ENCODE peak calls at places on chromosomes 6 and 20, in four cellular contexts. U is adipocyte, Y is hepatocyte, Q is GM12878. C is an unnamed sample. For H3K4me1, the result is how much of the 10 kb centered on the place peaks cover.

GRCh38 chr6:47865206-47865605 is 83.4 kb downstream of the OPN5 start:
- DNase-seq in Y (no peak), U (no peak), Q (no peak), C (no peak)

GRCh38 chr6:148776321-148776966 is 29.6 kb downstream of the UST start:
- DNase-seq in Y (no peak), Q (no peak), U (peak), C (peak)

GRCh38 chr6:119028106-119028505 is 50.4 kb downstream of the FAM184A start:
- DNase-seq in Y (no peak), Q (no peak), U (no peak), C (no peak)

GRCh38 chr6:106927531-106928398 is 46.8 kb downstream of the CD24 start:
- DNase-seq in Y (peak), U (peak), Q (no peak), C (peak)

GRCh38 chr6:35552285-35552917 is 39.7 kb upstream of the TULP1 start:
- DNase-seq in Y (peak), Q (peak), U (no peak), C (no peak)

GRCh38 chr20:54221383-54221782 is 13.5 kb downstream of the PFDN4 start:
- DNase-seq in Y (no peak), U (no peak), Q (no peak), C (no peak)

GRCh38 chr6:160461641-160462040 is 113.5 kb downstream of the SLC22A3 start:
- DNase-seq in Y (no peak), Q (no peak), U (no peak), C (peak)

GRCh38 chr6:156427345-156427744 is 349.8 kb upstream of the ARID1B start:
- DNase-seq in Q (no peak), Y (peak), U (peak), C (peak)

GRCh38 chr20:17227669-17228623 is 1.1 kb downstream of the PCSK2 start:
- DNase-seq in U (peak), Y (peak), Q (no peak), C (peak)

GRCh38 chr20:59693587-59693986 is 89.2 kb downstream of the PHACTR3 start:
- DNase-seq in U (no peak), Q (no peak), Y (no peak), C (no peak)

GRCh38 chr20:37760322-37760721 is 66.5 kb downstream of the CTNNBL1 start:
- DNase-seq in Q (no peak), Y (no peak), U (no peak), C (no peak)

GRCh38 chr20:991850-992249 is 10.3 kb downstream of the RSPO4 start:
- DNase-seq in U (no peak), Y (no peak), Q (no peak), C (no peak)

GRCh38 chr6:2476376-2476775 is 231.0 kb upstream of the GMDS start:
- DNase-seq in Y (peak), U (peak), Q (no peak), C (peak)

GRCh38 chr20:51169813-51170212 is 146.9 kb upstream of the KCNG1 start:
- DNase-seq in U (no peak), Y (no peak), Q (no peak), C (no peak)

GRCh38 chr20:7161690-7162089 is 394.2 kb downstream of the BMP2 start:
- DNase-seq in Y (peak), Q (no peak), U (no peak), C (peak)

GRCh38 chr6:148935705-148936306 is 189.0 kb downstream of the UST start:
- DNase-seq in Y (no peak), U (peak), Q (no peak), C (peak)

GRCh38 chr6:153962548-153962947 is 76.5 kb upstream of the OPRM1 start:
- DNase-seq in Y (no peak), Q (no peak), U (no peak), C (no peak)

GRCh38 chr6:105067329-105067728 is 110.4 kb downstream of the LIN28B start:
- DNase-seq in U (no peak), Q (no peak), Y (no peak), C (no peak)

GRCh38 chr6:167649486-167649885 is 177.2 kb upstream of the AFDN start:
- DNase-seq in Y (no peak), U (no peak), Q (no peak), C (no peak)

GRCh38 chr20:18692453-18692852 is 104.6 kb downstream of the DTD1 start:
- DNase-seq in U (no peak), Q (no peak), Y (no peak), C (no peak)

GRCh38 chr6:116381000-116381399 is 10.3 kb downstream of the DSE start:
- DNase-seq in Y (no peak), U (no peak), Q (no peak), C (peak)

GRCh38 chr6:154511735-154512097 is 1.2 kb upstream of the CNKSR3 start:
- DNase-seq in Q (no peak), Y (no peak), U (no peak), C (no peak)

GRCh38 chr6:142718667-142719191 is 226.2 kb downstream of the HIVEP2 start:
- DNase-seq in Y (no peak), U (no peak), Q (no peak), C (no peak)

DNA sequence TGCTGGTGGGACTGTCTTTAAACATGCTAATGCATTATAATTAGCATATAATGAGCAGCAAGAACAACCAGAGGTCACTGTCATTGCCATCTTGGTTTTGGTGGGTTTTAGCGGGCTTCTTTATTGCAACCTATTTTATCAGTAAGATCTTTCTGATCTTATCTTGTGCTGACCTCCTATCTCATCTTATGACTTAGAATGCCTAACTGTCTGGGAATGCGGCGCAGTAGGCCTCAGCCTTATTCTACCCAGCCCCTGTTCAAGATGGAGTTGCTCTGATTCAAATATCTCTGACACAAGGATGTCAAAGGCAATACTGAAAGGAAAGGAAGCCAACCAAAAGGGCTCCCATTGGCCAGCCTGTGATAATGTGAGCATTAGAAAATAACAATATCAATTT is 29.8 kb upstream of the SEC63 start:
- DNase-seq in U (no peak), Q (no peak), Y (no peak), C (no peak)
- H3K4me1 ChIP-seq in U (under half), Q (under half), Y (under half), C (under half)

GRCh38 chr6:4717856-4718255 is 58.3 kb upstream of the CDYL start:
- DNase-seq in Q (no peak), Y (no peak), U (no peak), C (no peak)
- H3K4me1 ChIP-seq in Q (under half), Y (under half), U (under half), C (under half)

GRCh38 chr6:45956663-45957062 is 59.0 kb downstream of the CLIC5 start:
- DNase-seq in Y (no peak), Q (no peak), U (no peak), C (no peak)
- H3K4me1 ChIP-seq in Y (under half), Q (under half), U (under half), C (under half)

GRCh38 chr6:33320315-33321181 is 3.0 kb upstream of the ZBTB22 start:
- DNase-seq in Q (no peak), U (peak), Y (peak), C (peak)
- H3K4me1 ChIP-seq in Q (under half), U (half or more), Y (under half), C (under half)

DNA sequence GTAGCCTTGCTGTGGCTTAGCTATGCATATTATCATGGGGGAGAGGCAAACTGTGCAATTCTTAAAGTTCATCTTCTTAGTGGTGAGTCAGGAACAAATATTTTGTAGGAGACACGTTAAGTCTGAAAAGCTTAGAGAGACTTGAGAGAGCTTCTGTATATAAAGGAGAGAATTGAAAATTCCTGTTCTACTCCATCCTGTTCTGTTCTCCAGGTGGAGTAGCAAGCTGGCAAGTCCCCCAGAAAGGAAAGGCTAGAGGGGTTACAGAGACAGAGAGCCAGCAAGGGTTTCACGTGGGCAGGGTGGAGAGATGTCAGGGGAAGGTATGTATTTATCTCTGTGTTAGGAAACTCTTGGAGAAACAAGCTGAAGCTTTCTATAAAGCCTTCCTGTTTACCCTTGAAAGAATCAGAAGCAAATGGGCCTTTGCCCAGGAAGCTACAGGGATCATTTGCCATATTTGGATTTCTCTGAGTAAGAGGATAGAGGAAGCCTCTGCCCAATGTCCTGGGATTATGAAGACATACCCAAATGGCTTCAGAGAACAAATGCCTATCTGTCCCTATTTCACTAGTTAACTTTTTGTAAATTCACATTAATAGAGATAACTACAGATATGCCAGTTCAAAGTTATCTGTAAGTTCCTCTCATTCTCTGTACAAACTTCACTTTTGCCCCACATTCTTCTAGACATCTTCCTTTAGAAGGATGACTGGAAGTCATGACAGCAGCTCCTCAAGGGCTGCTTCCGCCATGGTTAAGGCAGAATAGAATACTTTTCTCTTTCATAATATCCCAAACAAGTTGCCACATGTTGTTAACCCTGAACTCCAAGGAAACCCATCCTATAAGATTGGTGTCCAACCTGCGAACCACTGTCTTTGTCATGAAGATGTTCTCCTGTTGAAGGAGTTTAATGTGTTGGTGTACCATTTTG is 126.7 kb upstream of the NEDD9 start:
- DNase-seq in U (peak), Q (no peak), Y (peak), C (no peak)
- H3K4me1 ChIP-seq in U (under half), Q (under half), Y (under half), C (under half)

DNA sequence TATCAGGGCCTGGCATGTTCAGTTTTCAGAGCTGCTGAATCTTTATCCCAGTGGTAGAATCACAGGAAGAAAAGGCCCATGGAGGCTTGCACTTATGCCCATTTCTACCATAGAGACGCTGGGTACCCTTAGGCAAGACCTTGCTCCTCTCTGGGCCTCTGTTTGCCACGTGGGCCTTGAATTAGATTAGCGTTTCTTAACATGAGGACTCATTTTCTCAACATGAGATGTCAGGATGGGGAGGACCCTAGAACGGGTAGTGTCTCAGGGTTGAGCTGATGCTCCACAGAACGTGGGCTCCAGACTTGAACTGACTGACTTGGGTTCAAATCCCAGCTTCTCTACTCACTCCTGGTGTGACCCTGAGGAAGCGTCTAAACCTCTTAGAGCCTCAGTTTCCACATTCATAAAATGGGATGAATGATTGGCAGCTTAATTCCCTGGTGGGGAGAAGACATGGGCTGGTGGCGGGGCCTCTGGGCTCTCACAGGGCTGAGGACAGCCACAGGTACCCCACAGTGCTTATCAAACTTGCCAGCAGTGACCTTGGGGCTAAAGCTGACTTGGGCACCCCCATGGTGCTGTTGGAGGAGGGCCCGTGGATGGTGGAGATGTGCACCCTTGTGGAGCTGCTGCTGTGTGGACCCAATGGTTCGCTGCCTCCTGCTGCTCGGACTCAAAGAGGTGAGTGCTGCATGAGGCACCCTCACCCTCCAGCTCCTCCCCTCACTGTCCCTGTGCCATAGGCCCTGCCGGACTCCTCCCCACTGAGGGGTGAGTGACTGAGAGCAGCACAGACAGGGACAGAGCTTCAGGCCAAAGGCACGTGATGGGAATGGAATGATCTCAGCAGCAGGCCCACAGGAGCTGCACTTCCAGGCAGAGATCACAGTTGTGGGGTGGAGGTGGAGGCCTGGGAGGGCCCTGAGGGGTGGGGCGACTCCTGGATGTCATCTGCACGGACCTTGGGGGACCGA is 28.2 kb downstream of the SUN5 start:
- DNase-seq in Y (no peak), Q (no peak), U (no peak), C (no peak)
- H3K4me1 ChIP-seq in Y (under half), Q (under half), U (under half), C (under half)

GRCh38 chr6:33678246-33678931 is 33.1 kb downstream of the UQCC2 start:
- DNase-seq in U (no peak), Y (no peak), Q (no peak), C (no peak)

GRCh38 chr6:33677689-33678088 is 33.8 kb downstream of the UQCC2 start:
- DNase-seq in Y (no peak), Q (no peak), U (no peak), C (no peak)

GRCh38 chr6:33675968-33676367 is 35.5 kb downstream of the UQCC2 start:
- DNase-seq in U (no peak), Q (no peak), Y (no peak), C (no peak)

GRCh38 chr6:33676416-33677152 is 34.9 kb downstream of the UQCC2 start:
- DNase-seq in Q (no peak), U (no peak), Y (no peak), C (no peak)

DNA sequence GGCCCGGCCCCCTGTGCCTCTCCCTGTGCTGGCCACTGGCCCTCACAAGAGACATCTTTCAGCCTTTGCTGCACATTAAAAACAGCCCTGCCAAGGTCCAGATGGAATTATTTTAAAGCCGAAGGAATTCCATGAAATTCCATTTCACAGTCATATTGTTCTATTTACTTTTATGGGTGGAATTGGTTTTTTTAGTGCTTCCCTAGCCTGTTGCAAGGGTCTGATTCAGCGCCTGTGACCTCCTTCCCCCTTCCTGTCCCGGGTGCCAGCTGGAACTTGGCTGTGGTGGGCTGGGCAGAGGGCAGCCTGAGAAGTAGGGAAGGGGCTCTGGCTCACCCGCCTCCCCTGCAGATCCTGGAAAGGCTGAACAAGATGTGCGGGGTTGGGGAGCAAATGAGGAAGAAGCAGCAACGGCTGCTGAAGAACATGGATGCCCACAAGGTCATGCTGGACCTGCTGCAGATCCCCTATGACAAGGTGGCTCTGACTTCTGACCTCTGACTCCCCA is 34.3 kb downstream of the UQCC2 start:
- DNase-seq in Y (no peak), Q (no peak), U (peak), C (no peak)
- H3K4me1 ChIP-seq in Y (under half), Q (under half), U (under half), C (under half)

DNA sequence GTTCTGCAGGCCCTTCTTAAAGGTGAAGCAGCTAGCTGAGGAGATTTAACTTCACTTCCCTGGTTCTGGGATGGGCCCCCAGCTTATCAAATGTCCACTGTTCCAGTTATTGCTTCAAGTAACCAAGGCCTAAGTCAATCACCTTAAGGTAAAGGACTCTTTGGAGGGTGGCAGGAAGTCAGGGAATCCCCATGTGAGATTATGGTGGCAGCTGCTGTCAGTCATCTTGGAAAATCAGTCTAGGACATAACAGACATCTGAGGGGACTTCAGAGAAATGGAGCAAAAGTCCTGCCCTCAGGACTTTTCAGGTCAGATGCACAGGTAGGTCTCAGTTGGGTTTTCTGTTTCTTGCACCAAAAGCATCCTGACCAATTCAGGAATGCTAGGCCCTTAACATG is 3.8 kb downstream of the ELOVL5 start:
- DNase-seq in U (no peak), Y (no peak), Q (no peak), C (no peak)
- H3K4me1 ChIP-seq in U (half or more), Y (under half), Q (under half), C (under half)